ENCODE peak calls at places on chromosomes 4 and X, in eight cellular contexts. P is neuronal stem cell, Q is endothelial cell of umbilical vein, R is K562, G is breast epithelium, T is fibroblast of lung, S is GM23338, D is IMR-90. U is an unnamed sample. For H3K36me3, the result is how much of the 10 kb centered on the place peaks cover.

GRCh38 chr4:98939892-98940298 is 11.0 kb upstream of the EIF4E start:
- DNase-seq in P (peak), Q (peak), R (peak), G (no peak), T (peak), S (peak), D (peak), U (no peak)

GRCh38 chrX:116276191-116276700 is 105.7 kb downstream of the AGTR2 start:
- DNase-seq in P (no peak), Q (no peak), R (no peak), G (no peak), T (peak), S (no peak), D (no peak), U (no peak)

GRCh38 chrX:123454712-123455431 is 270.8 kb downstream of the GRIA3 start:
- DNase-seq in P (no peak), Q (no peak), R (peak), G (no peak), T (no peak), S (no peak), D (no peak), U (no peak)

GRCh38 chrX:101759000-101759399 is 99.3 kb upstream of the ARMCX2 start:
- DNase-seq in P (peak), Q (peak), R (peak), G (no peak), T (peak), S (peak), D (peak), U (peak)

GRCh38 chrX:113019958-113020357 is 179.3 kb upstream of the AMOT start:
- DNase-seq in P (no peak), Q (no peak), R (no peak), G (no peak), T (no peak), S (no peak), D (no peak), U (no peak)

GRCh38 chr4:165440415-165440882 is 61.6 kb downstream of the CPE start:
- DNase-seq in P (no peak), Q (peak), R (no peak), G (peak), T (peak), S (peak), D (peak), U (peak)

GRCh38 chrX:15269618-15270521 is at the start of gene ASB9:
- DNase-seq in P (no peak), Q (peak), R (no peak), G (no peak), T (peak), S (peak), D (peak), U (peak)

GRCh38 chr4:102169345-102169744 is 175.9 kb downstream of the SLC39A8 start:
- DNase-seq in P (peak), Q (no peak), R (no peak), G (no peak), T (no peak), S (peak), D (no peak), U (no peak)

GRCh38 chrX:46588263-46588662 is 14.7 kb downstream of the CHST7 start:
- DNase-seq in P (no peak), Q (peak), R (no peak), G (peak), T (peak), S (peak), D (peak), U (no peak)

GRCh38 chr4:138761638-138762205 is 253.9 kb upstream of the NOCT start:
- DNase-seq in P (no peak), Q (no peak), R (no peak), G (no peak), T (peak), S (no peak), D (peak), U (no peak)

GRCh38 chrX:3815896-3816664 is 102.6 kb upstream of the PRKX start:
- DNase-seq in P (peak), Q (peak), R (peak), G (peak), T (peak), S (peak), D (peak), U (peak)

GRCh38 chrX:150219374-150220185 is 143.5 kb upstream of the MAMLD1 start:
- DNase-seq in P (no peak), Q (no peak), R (no peak), G (no peak), T (peak), S (peak), D (peak), U (no peak)

GRCh38 chr4:88964450-88964849 is 92.5 kb downstream of the FAM13A start:
- DNase-seq in P (no peak), Q (peak), R (no peak), G (no peak), T (peak), S (no peak), D (peak), U (peak)

GRCh38 chr4:126627255-126627654 is 1005.5 kb upstream of the INTU start:
- DNase-seq in P (peak), Q (peak), R (no peak), G (no peak), T (peak), S (peak), D (peak), U (no peak)

GRCh38 chr4:153000068-153000420 is 63.9 kb downstream of the FHDC1 start:
- DNase-seq in P (no peak), Q (no peak), R (no peak), G (no peak), T (no peak), S (no peak), D (no peak), U (no peak)

GRCh38 chrX:134254511-134254910 is 17.5 kb downstream of the CCDC160 start:
- DNase-seq in P (no peak), Q (no peak), R (no peak), G (no peak), T (no peak), S (no peak), D (no peak), U (no peak)

GRCh38 chr4:182819751-182820150 is 97.4 kb downstream of the DCTD start:
- DNase-seq in P (no peak), Q (no peak), R (no peak), G (no peak), T (no peak), S (no peak), D (no peak), U (no peak)

GRCh38 chr4:12409507-12410190 is 981.0 kb upstream of the HS3ST1 start:
- DNase-seq in P (no peak), Q (peak), R (no peak), G (no peak), T (peak), S (no peak), D (no peak), U (peak)

GRCh38 chrX:29295987-29296680 is 708.9 kb downstream of the IL1RAPL1 start:
- DNase-seq in P (no peak), Q (peak), R (no peak), G (no peak), T (peak), S (no peak), D (peak), U (no peak)

GRCh38 chr4:109011241-109012031 is 248.6 kb upstream of the ETNPPL start:
- DNase-seq in P (no peak), Q (no peak), R (no peak), G (no peak), T (no peak), S (no peak), D (no peak), U (no peak)

GRCh38 chr4:180993179-180993841 is 1249.9 kb upstream of the TENM3 start:
- DNase-seq in P (no peak), Q (no peak), R (no peak), G (no peak), T (no peak), S (peak), D (no peak), U (no peak)

GRCh38 chr4:3322059-3322550 is 29.3 kb downstream of the RGS12 start:
- DNase-seq in P (peak), Q (no peak), R (no peak), G (no peak), T (peak), S (peak), D (peak), U (no peak)

GRCh38 chrX:2974946-2975345 is 31.4 kb upstream of the ARSH start:
- DNase-seq in P (no peak), Q (no peak), R (no peak), G (no peak), T (no peak), S (no peak), D (no peak), U (no peak)

GRCh38 chrX:103475381-103475780 is 43.9 kb downstream of the RAB40A start:
- DNase-seq in P (no peak), Q (no peak), R (no peak), G (no peak), T (no peak), S (no peak), D (peak), U (no peak)

GRCh38 chr4:66911898-66912297 is 633.4 kb downstream of the CENPC start:
- DNase-seq in P (no peak), Q (peak), R (no peak), G (no peak), T (no peak), S (no peak), D (no peak), U (no peak)

GRCh38 chr4:57151481-57151880 is 41.3 kb upstream of the IGFBP7 start:
- DNase-seq in P (no peak), Q (peak), R (no peak), G (no peak), T (no peak), S (peak), D (no peak), U (peak)

GRCh38 chr4:116055857-116056827 is 942.7 kb upstream of the NDST4 start:
- DNase-seq in P (no peak), Q (peak), R (no peak), G (no peak), T (peak), S (peak), D (no peak), U (no peak)

GRCh38 chr4:89640620-89641366 is 196.2 kb downstream of the SNCA start:
- DNase-seq in P (peak), Q (no peak), R (peak), G (no peak), T (peak), S (peak), D (peak), U (no peak)

GRCh38 chrX:129488359-129488758 is 34.9 kb downstream of the SMARCA1 start:
- DNase-seq in P (no peak), Q (no peak), R (no peak), G (no peak), T (no peak), S (no peak), D (no peak), U (no peak)

GRCh38 chr4:115279300-115279699 is 165.9 kb upstream of the NDST4 start:
- DNase-seq in P (no peak), Q (no peak), R (no peak), G (no peak), T (no peak), S (no peak), D (no peak), U (no peak)

GRCh38 chr4:151994429-151994828 is 233.6 kb upstream of the GATB start:
- DNase-seq in P (no peak), Q (no peak), R (no peak), G (no peak), T (no peak), S (no peak), D (no peak), U (no peak)

GRCh38 chrX:107710617-107711391 is 64.8 kb downstream of the TSC22D3 start:
- DNase-seq in P (peak), Q (peak), R (peak), G (peak), T (peak), S (peak), D (peak), U (peak)

GRCh38 chr4:74523076-74523475 is 78.1 kb downstream of the AREG start:
- DNase-seq in P (no peak), Q (no peak), R (no peak), G (no peak), T (no peak), S (no peak), D (no peak), U (no peak)

GRCh38 chr4:73205482-73205881 is 53.1 kb downstream of the ANKRD17 start:
- DNase-seq in P (no peak), Q (no peak), R (no peak), G (no peak), T (no peak), S (no peak), D (no peak), U (no peak)

GRCh38 chr4:74891037-74891436 is 41.9 kb upstream of the PARM1 start:
- DNase-seq in P (no peak), Q (no peak), R (no peak), G (no peak), T (no peak), S (no peak), D (no peak), U (no peak)

GRCh38 chr4:111400736-111401135 is 744.5 kb upstream of the FAM241A start:
- DNase-seq in P (no peak), Q (peak), R (no peak), G (no peak), T (peak), S (no peak), D (peak), U (no peak)

GRCh38 chrX:138745215-138745614 is 33.7 kb upstream of the FGF13 start:
- DNase-seq in P (peak), Q (peak), R (peak), G (no peak), T (peak), S (peak), D (peak), U (no peak)

GRCh38 chrX:65463550-65463949 is 71.0 kb downstream of the LAS1L start:
- DNase-seq in P (peak), Q (no peak), R (no peak), G (no peak), T (no peak), S (peak), D (peak), U (no peak)

GRCh38 chrX:24768556-24768955 is 74.8 kb downstream of the POLA1 start:
- DNase-seq in P (no peak), Q (no peak), R (no peak), G (no peak), T (no peak), S (no peak), D (no peak), U (no peak)
- H3K36me3 ChIP-seq in P (half or more), Q (under half), R (half or more), G (under half), T (under half), S (under half), D (under half), U (under half)

GRCh38 chrX:55004231-55004630 is 4.1 kb downstream of the APEX2 start:
- DNase-seq in P (no peak), Q (no peak), R (no peak), G (no peak), T (no peak), S (no peak), D (no peak), U (peak)
- H3K36me3 ChIP-seq in P (half or more), Q (under half), R (half or more), G (under half), T (under half), S (under half), D (under half), U (under half)

DNA sequence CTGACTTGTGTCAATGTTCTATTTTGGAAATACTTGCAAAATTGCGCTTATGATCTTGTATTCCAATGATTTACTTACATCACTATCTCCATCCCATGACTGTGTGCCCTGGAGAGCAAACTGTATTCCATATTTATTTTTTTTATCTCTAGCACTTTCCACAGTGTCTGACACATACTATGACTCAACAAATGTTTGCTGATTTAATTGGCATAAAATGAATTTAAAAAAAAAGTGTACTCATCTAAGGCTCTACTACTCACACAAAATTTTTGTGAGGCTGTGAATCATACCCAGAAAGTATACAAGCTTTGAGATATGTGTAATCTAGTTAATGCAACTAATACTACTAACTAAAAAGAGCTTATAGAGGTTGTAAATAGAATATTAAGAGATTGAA is 1066.7 kb upstream of the ADGRL3 start:
- DNase-seq in P (no peak), Q (no peak), R (no peak), G (no peak), T (peak), S (no peak), D (peak), U (no peak)
- H3K36me3 ChIP-seq in P (under half), Q (under half), R (under half), G (under half), T (under half), S (under half), D (under half), U (under half)

GRCh38 chr4:763922-764321 is 58.3 kb downstream of the PCGF3 start:
- DNase-seq in P (no peak), Q (no peak), R (no peak), G (no peak), T (no peak), S (no peak), D (no peak), U (no peak)
- H3K36me3 ChIP-seq in P (half or more), Q (under half), R (half or more), G (under half), T (under half), S (under half), D (half or more), U (under half)

GRCh38 chr4:1315838-1316536 is 26.3 kb downstream of the MAEA start:
- DNase-seq in P (no peak), Q (no peak), R (no peak), G (no peak), T (no peak), S (no peak), D (no peak), U (no peak)
- H3K36me3 ChIP-seq in P (half or more), Q (under half), R (half or more), G (under half), T (under half), S (under half), D (half or more), U (under half)

GRCh38 chr4:10201356-10202223 is 85.0 kb upstream of the WDR1 start:
- DNase-seq in P (no peak), Q (no peak), R (no peak), G (no peak), T (no peak), S (no peak), D (no peak), U (no peak)
- H3K36me3 ChIP-seq in P (under half), Q (under half), R (under half), G (under half), T (under half), S (under half), D (under half), U (under half)

DNA sequence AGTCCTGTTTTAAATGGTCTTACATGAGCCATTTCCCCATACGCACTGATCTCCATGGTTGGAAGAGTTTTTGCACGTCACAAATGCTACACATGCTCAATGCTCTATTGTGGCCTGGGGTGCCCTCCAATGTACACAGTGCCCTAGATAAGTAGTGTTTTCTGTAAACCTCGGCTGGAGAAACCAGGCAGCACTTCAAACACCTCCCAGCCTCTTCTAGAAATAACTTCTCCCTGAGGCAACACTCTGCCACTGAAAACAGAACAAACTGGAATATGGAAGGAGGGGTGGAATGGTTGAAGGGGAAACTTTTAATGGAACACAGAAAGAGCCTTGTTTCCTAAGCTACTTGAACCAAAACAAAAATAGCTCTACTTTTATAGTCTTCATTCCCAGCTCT is 123.9 kb upstream of the CBR4 start:
- DNase-seq in P (no peak), Q (no peak), R (no peak), G (peak), T (no peak), S (no peak), D (no peak), U (no peak)
- H3K36me3 ChIP-seq in P (half or more), Q (under half), R (under half), G (under half), T (under half), S (under half), D (under half), U (under half)

DNA sequence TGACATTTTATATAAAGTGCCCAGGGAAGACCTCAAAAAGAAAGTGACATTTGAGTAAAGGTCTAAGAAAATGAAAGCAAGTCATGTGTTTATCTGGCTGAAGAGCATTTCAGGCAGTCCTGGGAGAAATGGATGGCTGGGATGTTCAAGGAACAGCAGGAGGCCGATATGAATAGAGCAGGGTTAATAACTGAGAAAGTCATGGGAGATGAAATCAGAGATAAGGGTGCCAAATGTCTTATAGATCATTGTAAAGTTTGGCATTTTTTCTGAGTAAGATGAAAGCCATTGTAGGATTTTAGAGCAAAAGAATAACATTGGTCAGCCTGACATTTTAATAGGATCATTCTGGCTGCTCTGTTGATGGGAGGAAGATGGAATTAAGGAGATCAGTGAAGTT is 18.4 kb downstream of the AIMP1 start:
- DNase-seq in P (no peak), Q (no peak), R (no peak), G (no peak), T (no peak), S (no peak), D (no peak), U (no peak)
- H3K36me3 ChIP-seq in P (half or more), Q (under half), R (half or more), G (under half), T (under half), S (half or more), D (under half), U (under half)

GRCh38 chr4:6602289-6602688 is 27.3 kb downstream of the MAN2B2 start:
- DNase-seq in P (no peak), Q (no peak), R (no peak), G (no peak), T (no peak), S (no peak), D (no peak), U (no peak)
- H3K36me3 ChIP-seq in P (under half), Q (under half), R (under half), G (under half), T (under half), S (under half), D (under half), U (under half)

DNA sequence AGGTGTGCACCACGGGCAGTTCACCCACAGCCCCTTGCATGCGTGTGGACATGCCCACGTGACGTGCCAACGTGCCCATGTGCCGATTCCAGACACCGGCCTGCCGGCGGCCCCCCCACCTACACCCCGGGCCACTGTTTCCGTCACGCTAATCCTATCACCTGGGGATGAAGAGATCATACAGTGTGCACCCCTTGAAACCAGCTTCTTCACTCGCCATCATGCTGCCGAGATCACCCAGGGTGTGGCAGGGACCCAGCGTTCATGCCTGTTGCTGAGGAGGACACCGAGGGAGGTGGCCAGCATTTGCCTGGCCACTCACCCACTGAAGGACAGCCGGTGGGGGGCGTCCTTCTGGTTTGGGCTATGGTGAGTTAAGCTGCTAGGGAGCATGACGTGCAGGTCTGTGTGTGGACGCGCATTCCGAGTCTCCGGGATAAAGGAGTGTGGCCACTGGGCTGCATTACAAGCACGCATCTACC is 14.1 kb downstream of the CTBP1 start:
- DNase-seq in P (no peak), Q (no peak), R (no peak), G (no peak), T (no peak), S (peak), D (no peak), U (no peak)
- H3K36me3 ChIP-seq in P (half or more), Q (under half), R (half or more), G (under half), T (half or more), S (under half), D (half or more), U (under half)

U was measured in PC-9.